ENCODE peak calls at places on chromosomes 2 and 18, in eight cellular contexts. F, O, Z, C, B, Y, J and T are unnamed samples.

GRCh38 chr2:52312488-52312887 is 1280.6 kb upstream of the NRXN1 start:
- DNase-seq in F (no peak), O (no peak), Z (no peak), C (no peak), B (no peak), Y (no peak), J (no peak), T (no peak)

GRCh38 chr2:61670591-61671503 is 132.7 kb upstream of the XPO1 start:
- DNase-seq in F (peak; percentile 86), O (peak; percentile 51), Z (peak; percentile 70), C (peak; percentile 63), B (no peak), Y (no peak), J (peak; percentile 36), T (no peak)

GRCh38 chr2:61090386-61090921 is 24.8 kb downstream of the SANBR start:
- DNase-seq in F (no peak), O (no peak), Z (no peak), C (no peak), B (peak; percentile 95), Y (no peak), J (no peak), T (no peak)

GRCh38 chr2:45067859-45068642 is 58.8 kb upstream of the SIX2 start:
- DNase-seq in F (no peak), O (no peak), Z (no peak), C (no peak), B (no peak), Y (no peak), J (no peak), T (no peak)

GRCh38 chr2:218010116-218010837 is 7.5 kb upstream of the TNS1 start:
- DNase-seq in F (no peak), O (peak; percentile 54), Z (peak; percentile 72), C (peak; percentile 65), B (no peak), Y (peak; percentile 40), J (peak; percentile 57), T (no peak)

GRCh38 chr2:72112421-72112820 is 35.2 kb downstream of the CYP26B1 start:
- DNase-seq in F (peak; percentile 82), O (no peak), Z (peak; percentile 36), C (no peak), B (no peak), Y (no peak), J (no peak), T (no peak)

GRCh38 chr2:169867579-169867978 is 40.3 kb downstream of the UBR3 start:
- DNase-seq in F (no peak), O (no peak), Z (no peak), C (no peak), B (no peak), Y (no peak), J (no peak), T (no peak)

GRCh38 chr18:11489266-11489899 is 120.0 kb upstream of the SLC35G4 start:
- DNase-seq in F (no peak), O (no peak), Z (no peak), C (no peak), B (no peak), Y (no peak), J (no peak), T (no peak)

GRCh38 chr2:190838492-190838910 is 42.1 kb upstream of the GLS start:
- DNase-seq in F (no peak), O (no peak), Z (no peak), C (no peak), B (no peak), Y (no peak), J (no peak), T (no peak)

DNA sequence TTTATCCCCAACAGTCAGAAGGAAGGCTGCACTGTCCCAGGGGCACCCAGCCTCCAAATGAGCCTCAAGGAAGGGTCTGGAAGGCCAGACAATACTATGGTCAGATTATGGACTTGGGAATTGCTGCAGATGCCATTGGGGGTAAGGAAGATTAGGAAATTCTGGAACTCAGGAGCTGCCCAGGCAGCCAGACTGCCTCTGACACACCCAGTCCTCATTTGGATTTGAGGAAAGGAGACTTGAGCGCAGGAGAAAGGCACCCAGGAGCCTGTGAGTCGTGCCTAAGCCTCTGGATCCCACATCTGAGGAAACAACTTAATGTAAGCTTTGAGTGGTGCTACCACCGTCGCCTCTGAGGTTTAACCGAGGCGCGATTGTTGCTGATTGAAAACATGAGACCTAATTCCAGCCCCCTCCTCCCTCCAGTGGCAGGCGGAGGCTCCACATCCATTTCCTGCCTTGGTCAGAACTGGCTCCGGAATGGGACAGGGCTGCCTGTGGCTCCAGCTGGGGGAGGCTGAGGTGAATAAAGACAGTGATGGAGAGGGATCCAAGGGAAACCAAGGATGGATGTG is 176.8 kb upstream of the PKDCC start:
- DNase-seq in F (no peak), O (no peak), Z (no peak), C (no peak), B (no peak), Y (no peak), J (no peak), T (no peak)
- TF ChIP-seq POLR2A in F (no peak), O (no peak), Z (no peak), C (no peak), B (no peak), Y (no peak), J (no peak), T (no peak)

GRCh38 chr2:157443795-157444642 is at the start of gene CYTIP:
- DNase-seq in F (no peak), O (no peak), Z (peak; percentile 27), C (peak; percentile 57), B (no peak), Y (no peak), J (peak; percentile 36), T (peak; percentile 14)
- TF ChIP-seq POLR2A in F (no peak), O (peak; percentile 72), Z (no peak), C (no peak), B (no peak), Y (no peak), J (no peak), T (no peak)

GRCh38 chr18:63969965-63970802 is at the start of gene SERPINB8:
- DNase-seq in F (peak; percentile 98), O (peak; percentile 96), Z (peak; percentile 96), C (peak; percentile 94), B (peak; percentile 67), Y (peak; percentile 61), J (peak; percentile 94), T (no peak)
- TF ChIP-seq POLR2A in F (no peak), O (peak; percentile 99), Z (peak; percentile 94), C (peak; percentile 94), B (peak; percentile 55), Y (peak; percentile 29), J (no peak), T (no peak)

DNA sequence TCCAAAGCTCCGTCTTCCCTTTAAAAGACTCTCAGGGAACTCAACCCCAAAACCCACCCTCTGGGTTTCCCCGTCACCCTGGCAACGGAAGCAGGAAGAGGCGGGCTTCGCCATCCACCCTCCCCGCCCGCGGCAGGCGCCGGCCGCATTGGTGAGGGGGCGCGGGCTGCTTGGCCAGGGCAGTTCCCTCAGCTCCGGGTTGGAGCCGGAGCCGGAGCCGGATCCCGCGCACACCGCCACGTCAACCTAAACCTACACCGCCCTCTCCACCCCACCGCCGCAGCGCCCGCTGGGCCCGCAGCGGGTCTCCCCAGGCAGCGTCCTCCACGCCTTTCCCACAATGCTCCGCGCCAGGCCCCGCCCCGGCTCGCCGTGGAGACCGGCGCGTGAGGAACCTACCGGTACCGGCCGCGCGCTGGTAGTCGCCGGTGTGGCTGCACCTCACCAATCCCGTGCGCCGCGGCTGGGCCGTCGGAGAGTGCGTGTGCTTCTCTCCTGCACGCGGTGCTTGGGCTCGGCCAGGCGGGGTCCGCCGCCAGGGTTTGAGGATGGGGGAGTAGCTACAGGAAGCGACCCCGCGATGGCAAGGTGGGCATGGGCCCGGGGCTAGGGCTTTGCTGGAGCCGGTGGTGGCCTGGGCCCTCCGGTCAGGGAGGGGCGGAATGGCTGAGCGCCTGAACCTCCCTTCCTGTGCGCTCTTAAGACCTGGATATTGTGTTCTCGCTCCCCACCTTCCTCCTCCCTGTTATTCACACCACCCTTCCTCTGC is at the start of gene DNAJC10:
- DNase-seq in F (peak; percentile 95), O (peak; percentile 92), Z (peak; percentile 90), C (peak; percentile 88), B (peak; percentile 87), Y (peak; percentile 76), J (peak; percentile 90), T (peak; percentile 86)
- TF ChIP-seq POLR2A in F (no peak), O (peak; percentile 61), Z (peak; percentile 69), C (peak; percentile 56), B (peak; percentile 77), Y (peak; percentile 96), J (no peak), T (peak; percentile 71)

DNA sequence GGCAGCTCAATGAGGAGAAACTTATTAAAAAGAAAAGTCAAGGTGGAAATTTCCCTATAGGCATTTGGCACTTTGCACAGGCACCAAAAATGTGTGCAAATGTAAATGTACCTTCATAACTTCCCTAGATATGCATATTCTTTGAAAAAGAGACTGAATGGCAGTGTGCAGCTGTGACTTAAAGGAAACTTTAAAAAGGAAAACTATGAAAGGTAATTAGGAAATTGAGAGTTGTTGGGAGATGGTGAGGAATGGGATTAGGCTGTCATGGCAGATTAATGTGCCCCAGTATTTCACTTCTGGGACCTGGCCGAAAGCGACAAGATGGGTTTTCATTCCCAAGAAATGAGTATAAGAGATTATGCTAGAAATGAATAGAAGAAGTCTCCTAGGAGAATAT is 312.9 kb downstream of the AGPS start:
- DNase-seq in F (no peak), O (no peak), Z (no peak), C (no peak), B (no peak), Y (no peak), J (no peak), T (no peak)
- TF ChIP-seq POLR2A in F (no peak), O (no peak), Z (no peak), C (no peak), B (no peak), Y (no peak), J (no peak), T (no peak)

DNA sequence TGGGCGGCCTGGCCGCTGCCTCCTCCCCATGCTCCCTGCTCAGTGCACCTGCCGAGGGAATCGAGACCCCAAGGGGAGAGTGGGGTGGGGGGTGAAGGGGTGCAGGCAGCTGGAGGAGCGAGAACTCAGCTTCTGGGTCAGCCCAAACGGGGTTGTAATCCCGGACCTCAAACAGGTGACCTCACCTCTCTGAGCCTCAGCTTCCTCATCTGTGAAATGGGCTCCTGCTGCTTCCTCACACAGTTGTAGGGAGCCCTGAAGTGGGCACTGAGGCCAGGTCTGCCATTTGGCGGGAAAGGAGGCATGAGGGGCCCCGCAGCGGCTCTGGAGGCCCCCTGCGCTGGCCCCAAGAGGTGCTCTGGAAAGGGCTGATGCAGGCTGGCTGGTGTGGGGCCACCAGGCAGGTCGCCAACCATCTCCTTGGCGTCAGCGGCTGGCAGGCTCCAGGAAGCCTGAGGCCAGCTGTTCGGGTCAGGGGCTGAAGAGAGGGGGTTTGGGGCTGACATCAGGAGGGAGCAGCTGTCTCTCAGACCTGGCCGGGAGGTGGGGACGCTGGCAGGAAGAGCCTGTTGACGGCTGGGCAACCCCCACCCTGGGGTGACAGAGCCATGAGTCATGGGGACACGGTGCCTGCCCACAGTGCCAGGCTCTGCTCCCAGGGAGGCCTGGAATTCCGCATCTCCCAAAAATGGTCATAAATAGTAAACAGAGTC is 4.9 kb downstream of the KLHL30 start:
- DNase-seq in F (no peak), O (no peak), Z (peak; percentile 50), C (no peak), B (no peak), Y (peak; percentile 92), J (peak; percentile 55), T (no peak)
- TF ChIP-seq POLR2A in F (no peak), O (no peak), Z (no peak), C (no peak), B (no peak), Y (no peak), J (no peak), T (no peak)

GRCh38 chr2:84908948-84909713 is 3.7 kb downstream of the TMSB10 start:
- DNase-seq in F (no peak), O (no peak), Z (no peak), C (no peak), B (no peak), Y (no peak), J (no peak), T (no peak)
- TF ChIP-seq POLR2A in F (no peak), O (no peak), Z (no peak), C (no peak), B (no peak), Y (no peak), J (no peak), T (peak; percentile 22)